ENCODE peak calls at places on chromosomes 16 and 17, in nine cellular contexts. Z is astrocyte, Y is uterus, I is Peyer's patch, S is GM23338, H is adrenal gland, D is cardiac muscle cell, Q is thoracic aorta, J is colonic mucosa. U is an unnamed sample. For H3K4me1, the result is how much of the 10 kb centered on the place peaks cover.

GRCh38 chr17:74779948-74780400 is 3.8 kb upstream of the NAT9 start:
- DNase-seq in Z (no peak), J (no peak), D (no peak), I (peak), Q (no peak), Y (no peak), H (peak), S (no peak), U (peak)

GRCh38 chr17:6681176-6681575 is 29.6 kb downstream of the C17orf100 start:
- DNase-seq in H (no peak), I (no peak), Y (no peak), D (no peak), S (no peak), Q (no peak), J (no peak), Z (no peak), U (no peak)

GRCh38 chr16:74455619-74456289 is 34.5 kb upstream of the CLEC18B start:
- DNase-seq in H (no peak), Y (no peak), D (no peak), S (no peak), Q (no peak), I (peak), J (no peak), Z (peak), U (no peak)

GRCh38 chr17:37043201-37043600 is 94.4 kb downstream of the AATF start:
- DNase-seq in D (no peak), S (no peak), Q (no peak), I (no peak), J (no peak), Y (no peak), Z (no peak), H (no peak), U (no peak)

GRCh38 chr17:28907709-28908475 is 5.0 kb upstream of the DHRS13 start:
- DNase-seq in Z (no peak), I (no peak), S (no peak), H (no peak), J (no peak), Y (no peak), D (no peak), Q (no peak), U (no peak)

GRCh38 chr16:20873331-20873730 is 26.8 kb downstream of the DCUN1D3 start:
- DNase-seq in S (no peak), I (no peak), Z (no peak), D (no peak), H (no peak), J (no peak), Q (no peak), Y (no peak), U (no peak)

GRCh38 chr16:27208809-27209208 is 5.5 kb downstream of the KDM8 start:
- DNase-seq in Q (no peak), Z (no peak), D (no peak), I (no peak), J (no peak), Y (no peak), H (no peak), S (no peak), U (no peak)

GRCh38 chr17:61486135-61487120 is 34.2 kb downstream of the TBX4 start:
- DNase-seq in Y (no peak), Q (no peak), Z (no peak), S (peak), J (no peak), I (no peak), H (no peak), D (peak), U (no peak)

GRCh38 chr16:8564934-8565345 is 25.4 kb downstream of the TMEM114 start:
- DNase-seq in Y (no peak), Q (no peak), Z (no peak), H (no peak), I (no peak), S (no peak), D (no peak), J (no peak), U (no peak)

GRCh38 chr16:1745900-1746692 is 25.2 kb downstream of the NME3 start:
- DNase-seq in Q (no peak), Y (no peak), J (no peak), I (no peak), S (peak), H (no peak), D (no peak), Z (peak), U (no peak)

GRCh38 chr17:73711184-73711583 is 66.9 kb upstream of the SDK2 start:
- DNase-seq in Z (no peak), J (no peak), I (no peak), Q (no peak), Y (no peak), S (no peak), H (no peak), D (no peak), U (no peak)

GRCh38 chr17:69406906-69407305 is 7.6 kb upstream of the MAP2K6 start:
- DNase-seq in D (no peak), H (no peak), J (no peak), Y (no peak), S (no peak), Z (no peak), I (no peak), Q (no peak), U (no peak)

GRCh38 chr16:68520649-68521086 is 18.4 kb upstream of the ZFP90 start:
- DNase-seq in D (peak), H (peak), Z (peak), Y (peak), J (peak), S (peak), Q (peak), I (peak), U (peak)

GRCh38 chr16:46621006-46621629 is at the start of gene SHCBP1:
- DNase-seq in J (peak), H (peak), Z (peak), Y (peak), D (peak), S (peak), Q (peak), I (peak), U (peak)

GRCh38 chr16:17194190-17194780 is 276.5 kb downstream of the XYLT1 start:
- DNase-seq in Z (peak), Y (peak), J (peak), H (peak), S (peak), Q (no peak), I (peak), D (peak), U (peak)

GRCh38 chr16:50395763-50396710 is 27.2 kb upstream of the BRD7 start:
- DNase-seq in Z (no peak), S (no peak), J (no peak), I (no peak), Q (no peak), H (no peak), D (no peak), Y (no peak), U (no peak)

GRCh38 chr16:58515871-58516767 is 802 bp downstream of the SETD6 start:
- DNase-seq in H (no peak), Q (no peak), Y (no peak), D (peak), Z (no peak), S (peak), J (peak), I (peak), U (peak)

GRCh38 chr16:60655514-60656153 is 1380.6 kb downstream of the CDH8 start:
- DNase-seq in I (no peak), D (no peak), H (no peak), S (no peak), J (no peak), Q (no peak), Z (peak), Y (no peak), U (no peak)

GRCh38 chr16:85418978-85419491 is 194.1 kb upstream of the GSE1 start:
- DNase-seq in Z (no peak), J (no peak), D (no peak), Y (no peak), Q (no peak), I (no peak), H (no peak), S (no peak), U (peak)

GRCh38 chr16:53991181-53992056 is 287.5 kb downstream of the FTO start:
- DNase-seq in Y (no peak), Q (no peak), D (no peak), H (no peak), S (peak), J (no peak), Z (peak), I (peak), U (no peak)

GRCh38 chr17:66790476-66791061 is 44.3 kb upstream of the CACNG5 start:
- DNase-seq in S (no peak), I (no peak), H (no peak), Y (peak), J (no peak), Q (no peak), Z (peak), D (no peak), U (no peak)

GRCh38 chr17:81494984-81495383 is 17.6 kb downstream of the ACTG1 start:
- DNase-seq in J (no peak), Z (no peak), Q (no peak), D (no peak), H (no peak), S (no peak), I (no peak), Y (no peak), U (no peak)

GRCh38 chr16:31032736-31033708 is at the start of gene STX4:
- DNase-seq in Y (peak), H (peak), I (peak), J (peak), Z (peak), D (peak), S (peak), Q (peak), U (peak)

GRCh38 chr17:14942511-14943185 is 322.5 kb downstream of the PMP22 start:
- DNase-seq in Y (no peak), D (no peak), I (no peak), Z (no peak), J (no peak), Q (no peak), H (no peak), S (no peak), U (no peak)

GRCh38 chr16:28231763-28232162 is 20.0 kb upstream of the XPO6 start:
- DNase-seq in J (no peak), Q (no peak), D (no peak), Y (no peak), S (no peak), H (no peak), Z (no peak), I (no peak), U (no peak)

GRCh38 chr16:84537431-84538151 is 33.1 kb upstream of the MEAK7 start:
- DNase-seq in J (no peak), H (no peak), S (no peak), I (no peak), Y (no peak), D (no peak), Q (no peak), Z (no peak), U (peak)

GRCh38 chr16:83955218-83956130 is 2.4 kb downstream of the OSGIN1 start:
- DNase-seq in S (no peak), D (no peak), Y (no peak), J (no peak), I (no peak), Q (no peak), Z (peak), H (no peak), U (peak)

GRCh38 chr16:49651980-49652379 is 203.9 kb downstream of the ZNF423 start:
- DNase-seq in S (no peak), J (no peak), D (no peak), I (no peak), Q (no peak), Y (peak), H (no peak), Z (no peak), U (peak)

GRCh38 chr16:21598676-21599157 is 660 bp upstream of the METTL9 start:
- DNase-seq in I (peak), S (peak), Y (no peak), J (no peak), Q (no peak), H (no peak), Z (no peak), D (no peak), U (no peak)

GRCh38 chr17:1882836-1883235 is 53.0 kb downstream of the RPA1 start:
- DNase-seq in D (peak), H (no peak), S (peak), I (peak), J (peak), Y (no peak), Q (no peak), Z (no peak), U (no peak)

GRCh38 chr16:57277586-57277985 is 6.9 kb downstream of the PLLP start:
- DNase-seq in Z (peak), S (no peak), D (no peak), J (peak), I (peak), Q (no peak), Y (no peak), H (no peak), U (no peak)

GRCh38 chr16:81445143-81445922 is 725 bp downstream of the CMIP start:
- DNase-seq in I (peak), Z (peak), D (peak), S (peak), Y (no peak), Q (no peak), J (no peak), H (peak), U (peak)

GRCh38 chr17:78147315-78147998 is 1.3 kb downstream of the C17orf99 start:
- DNase-seq in S (no peak), Y (no peak), I (peak), Z (no peak), D (no peak), J (peak), H (no peak), Q (no peak), U (no peak)

GRCh38 chr16:87926246-87927194 is 9.8 kb downstream of the CA5A start:
- DNase-seq in D (no peak), S (no peak), H (no peak), J (no peak), I (peak), Z (no peak), Q (no peak), Y (no peak), U (no peak)

GRCh38 chr16:87929986-87930385 is 6.3 kb downstream of the CA5A start:
- DNase-seq in D (no peak), H (no peak), J (no peak), Y (no peak), Q (no peak), S (no peak), Z (no peak), I (no peak), U (no peak)

GRCh38 chr16:87924937-87925670 is 11.2 kb downstream of the CA5A start:
- DNase-seq in Q (no peak), Z (no peak), S (no peak), J (no peak), H (no peak), I (no peak), Y (no peak), D (no peak), U (no peak)

GRCh38 chr16:87924041-87924851 is 12.1 kb downstream of the CA5A start:
- DNase-seq in H (no peak), Y (no peak), J (no peak), Z (no peak), S (no peak), I (peak), D (no peak), Q (no peak), U (no peak)

DNA sequence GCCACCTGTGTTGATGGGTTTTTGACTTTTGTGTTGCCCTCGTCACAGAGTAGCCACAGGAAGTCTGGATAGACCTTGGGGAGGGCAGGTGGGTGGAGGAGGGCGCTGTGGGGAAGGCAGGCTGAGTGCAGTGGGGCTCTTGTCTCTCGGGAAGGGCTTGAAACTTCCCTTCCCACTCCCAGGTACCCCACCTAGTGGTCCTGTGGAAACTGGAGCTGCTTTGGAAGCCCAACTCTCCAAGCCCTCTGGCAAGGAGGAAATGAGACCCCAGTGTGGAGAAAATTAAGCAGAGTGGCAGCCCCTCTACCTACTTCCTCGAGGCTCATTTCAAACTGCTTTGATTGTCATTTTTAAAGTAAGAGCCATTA is 9.2 kb downstream of the CA5A start:
- DNase-seq in H (no peak), D (no peak), S (peak), J (no peak), Y (no peak), Q (no peak), I (no peak), Z (no peak), U (no peak)
- TF ChIP-seq CTCF in H (no peak), D (no peak), S (peak), J (no peak), Y (no peak), Q (no peak), I (no peak), Z (no peak), U (no peak)

GRCh38 chr16:12435730-12436129 is 368.0 kb downstream of the CPPED1 start:
- DNase-seq in S (peak), I (no peak), Q (no peak), Z (no peak), H (no peak), D (no peak), Y (no peak), J (no peak), U (no peak)

GRCh38 chr16:12440233-12440530 is 363.5 kb downstream of the CPPED1 start:
- DNase-seq in D (no peak), Y (no peak), J (no peak), H (no peak), I (no peak), Q (no peak), Z (no peak), S (no peak), U (no peak)

GRCh38 chr16:12436201-12436657 is 367.5 kb downstream of the CPPED1 start:
- DNase-seq in J (no peak), I (no peak), Q (no peak), Y (no peak), D (peak), H (no peak), S (peak), Z (no peak), U (no peak)

GRCh38 chr16:12437761-12438440 is 365.8 kb downstream of the CPPED1 start:
- DNase-seq in Z (no peak), Y (no peak), I (no peak), D (no peak), H (no peak), S (no peak), J (no peak), Q (no peak), U (no peak)

GRCh38 chr16:12439443-12440232 is 364.0 kb downstream of the CPPED1 start:
- DNase-seq in I (no peak), S (no peak), H (no peak), Z (no peak), Q (no peak), D (no peak), J (no peak), Y (no peak), U (no peak)
- H3K4me3 ChIP-seq in I (no peak), S (no peak), H (no peak), Z (no peak), Q (no peak), D (no peak), J (no peak), Y (no peak), U (no peak)

DNA sequence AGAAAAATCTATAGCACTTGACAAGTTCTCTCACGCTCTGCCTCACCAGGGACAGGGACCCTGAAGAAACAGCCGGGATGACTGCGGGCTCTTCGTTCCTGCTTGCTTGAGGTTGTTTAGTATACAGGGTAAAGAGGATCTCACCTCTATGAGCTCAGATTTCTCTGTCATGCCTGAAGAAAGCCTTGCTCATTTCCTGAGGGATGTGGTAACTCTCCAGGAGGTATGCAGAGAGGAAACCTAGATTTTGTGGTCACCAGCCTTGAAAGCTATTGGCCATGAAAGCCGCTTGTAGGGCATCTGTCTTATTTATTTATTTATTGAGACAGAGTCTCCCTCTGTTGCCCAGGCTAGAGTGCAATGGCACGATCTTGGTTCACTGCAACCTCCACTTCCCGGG is 23.2 kb downstream of the USP43 start:
- DNase-seq in Q (no peak), I (no peak), D (no peak), Y (no peak), J (no peak), Z (peak), H (no peak), S (no peak), U (no peak)
- H3K4me1 ChIP-seq in Q (under half), I (under half), D (under half), Y (under half), J (under half), Z (under half), H (under half), S (under half), U (under half)

GRCh38 chr17:13550291-13550690 is 51.4 kb downstream of the HS3ST3A1 start:
- DNase-seq in Z (no peak), H (no peak), S (no peak), Y (no peak), D (no peak), Q (no peak), J (no peak), I (no peak), U (no peak)
- TF ChIP-seq CTCF in Z (no peak), H (no peak), S (no peak), Y (no peak), D (no peak), Q (no peak), J (no peak), I (no peak), U (no peak)

GRCh38 chr17:48597775-48598631 is 4.4 kb upstream of the HOXB5 start:
- DNase-seq in Z (no peak), J (peak), S (peak), D (no peak), I (peak), H (peak), Y (peak), Q (no peak), U (peak)

GRCh38 chr17:48596735-48597491 is 3.3 kb upstream of the HOXB5 start:
- DNase-seq in Y (no peak), H (no peak), Z (no peak), S (peak), Q (no peak), J (no peak), D (no peak), I (peak), U (no peak)

GRCh38 chr17:48596000-48596734 is 2.6 kb upstream of the HOXB5 start:
- DNase-seq in I (no peak), J (no peak), S (no peak), Q (no peak), D (no peak), H (no peak), Y (no peak), Z (no peak), U (no peak)

GRCh38 chr17:48598727-48599126 is 5.1 kb upstream of the HOXB5 start:
- DNase-seq in I (no peak), Z (no peak), H (no peak), S (no peak), J (no peak), D (no peak), Q (no peak), Y (no peak), U (peak)

GRCh38 chr17:48597492-48597774 is 3.9 kb upstream of the HOXB5 start:
- DNase-seq in J (no peak), D (no peak), Y (no peak), I (no peak), H (no peak), Q (no peak), Z (no peak), S (no peak), U (peak)
- H3K4me3 ChIP-seq in J (peak), D (peak), Y (peak), I (peak), H (peak), Q (peak), Z (peak), S (peak), U (peak)

GRCh38 chr17:18990331-18990730 is 14.2 kb downstream of the FAM83G start:
- DNase-seq in D (no peak), Z (no peak), Q (no peak), H (no peak), Y (no peak), S (no peak), J (no peak), I (no peak), U (peak)

GRCh38 chr17:18991531-18992315 is 12.8 kb downstream of the FAM83G start:
- DNase-seq in H (no peak), Y (no peak), S (no peak), Q (no peak), Z (no peak), J (no peak), D (no peak), I (no peak), U (no peak)

GRCh38 chr17:18994626-18995025 is 9.9 kb downstream of the FAM83G start:
- DNase-seq in Q (no peak), I (no peak), J (no peak), D (no peak), S (no peak), Y (no peak), H (no peak), Z (no peak), U (no peak)

GRCh38 chr17:18993876-18994275 is 10.7 kb downstream of the FAM83G start:
- DNase-seq in Q (no peak), I (no peak), Z (no peak), D (no peak), S (no peak), H (no peak), J (no peak), Y (no peak), U (peak)

DNA sequence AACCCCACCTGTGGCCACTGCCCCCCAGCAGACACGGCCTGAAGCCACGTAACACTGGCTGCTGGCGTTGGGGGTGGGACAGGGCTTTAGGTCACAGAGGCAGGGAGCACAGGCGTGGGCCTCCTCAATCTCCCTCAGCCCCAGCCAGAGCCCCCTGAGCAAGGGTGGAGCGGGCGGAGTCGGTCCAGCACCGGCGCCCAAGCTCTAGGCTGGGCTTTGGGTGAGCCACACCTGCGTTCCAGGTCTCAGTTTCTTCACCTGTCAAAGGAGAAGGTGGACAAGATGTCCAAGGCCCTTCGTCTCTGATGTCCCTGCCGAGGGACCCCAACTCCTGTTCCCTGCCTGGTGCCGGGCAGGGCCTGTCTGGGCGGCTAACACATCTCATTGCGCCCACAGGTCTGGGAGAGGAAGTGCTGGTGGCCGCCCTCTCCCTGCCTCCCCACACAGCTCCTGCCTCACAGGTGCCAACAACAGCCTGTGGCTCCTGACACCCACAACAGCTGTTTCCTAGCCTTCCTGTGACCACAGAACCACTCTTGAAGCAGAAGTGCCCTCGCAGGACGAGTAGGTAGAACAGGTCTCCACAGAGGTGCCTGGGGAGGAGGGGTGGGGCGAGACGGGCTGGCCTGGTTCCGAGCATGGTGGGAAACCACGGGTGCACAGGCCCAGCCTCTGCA is 12.0 kb downstream of the FAM83G start:
- DNase-seq in I (peak), Y (no peak), Q (no peak), Z (no peak), S (no peak), J (no peak), H (no peak), D (no peak), U (peak)
- H3K4me1 ChIP-seq in I (under half), Y (under half), Q (under half), Z (under half), S (under half), J (under half), H (under half), D (under half), U (under half)